ENCODE peak calls at places on chromosomes 6 and 20, in six cellular contexts. C, R, M, N, H and G are unnamed samples.

GRCh38 chr20:36825374-36826104 is 50.4 kb upstream of the TLDC2 start:
- DNase-seq in C (no peak), R (no peak), M (no peak), N (no peak), H (no peak), G (no peak)

GRCh38 chr20:54293526-54293925 is 85.6 kb downstream of the PFDN4 start:
- DNase-seq in C (no peak), R (no peak), M (no peak), N (no peak), H (no peak), G (no peak)

GRCh38 chr6:149210376-149210775 is 107.1 kb upstream of the TAB2 start:
- DNase-seq in C (no peak), R (no peak), M (no peak), N (peak; percentile 29), H (no peak), G (no peak)

GRCh38 chr20:57849126-57849867 is 139.5 kb upstream of the PMEPA1 start:
- DNase-seq in C (peak; percentile 40), R (no peak), M (no peak), N (no peak), H (no peak), G (no peak)

GRCh38 chr20:39849664-39850063 is 839.4 kb downstream of the MAFB start:
- DNase-seq in C (peak; percentile 82), R (no peak), M (peak; percentile 69), N (no peak), H (no peak), G (no peak)

GRCh38 chr6:150579611-150580010 is 20.1 kb upstream of the PLEKHG1 start:
- DNase-seq in C (no peak), R (no peak), M (no peak), N (no peak), H (no peak), G (no peak)

GRCh38 chr20:3563548-3564177 is 92.8 kb downstream of the ATRN start:
- DNase-seq in C (peak; percentile 21), R (peak; percentile 59), M (peak; percentile 28), N (no peak), H (no peak), G (peak; percentile 17)

GRCh38 chr6:45630801-45631200 is 253.1 kb upstream of the SUPT3H start:
- DNase-seq in C (no peak), R (no peak), M (no peak), N (no peak), H (no peak), G (no peak)

GRCh38 chr6:28940294-28940858 is 16.6 kb upstream of the TRIM27 start:
- DNase-seq in C (no peak), R (peak; percentile 59), M (no peak), N (peak; percentile 23), H (peak; percentile 52), G (peak; percentile 66)

GRCh38 chr6:134596191-134596590 is 278.3 kb upstream of the SGK1 start:
- DNase-seq in C (no peak), R (no peak), M (no peak), N (no peak), H (no peak), G (no peak)

GRCh38 chr6:113829702-113830058 is 27.5 kb upstream of the MARCKS start:
- DNase-seq in C (peak; percentile 69), R (no peak), M (no peak), N (no peak), H (no peak), G (peak; percentile 42)

GRCh38 chr6:28742668-28743270 is 181.0 kb downstream of the TRIM27 start:
- DNase-seq in C (no peak), R (no peak), M (no peak), N (no peak), H (peak; percentile 33), G (peak; percentile 73)

GRCh38 chr6:159089909-159090308 is 45.1 kb upstream of the TAGAP start:
- DNase-seq in C (no peak), R (no peak), M (no peak), N (no peak), H (no peak), G (no peak)

GRCh38 chr6:80173411-80173810 is 66.9 kb downstream of the BCKDHB start:
- DNase-seq in C (no peak), R (no peak), M (no peak), N (no peak), H (no peak), G (no peak)

GRCh38 chr6:105209950-105210706 is 30.3 kb upstream of the POPDC3 start:
- DNase-seq in C (peak; percentile 68), R (peak; percentile 70), M (no peak), N (no peak), H (no peak), G (peak; percentile 46)

GRCh38 chr6:90068264-90068663 is 174.0 kb downstream of the GJA10 start:
- DNase-seq in C (no peak), R (peak; percentile 66), M (peak; percentile 54), N (no peak), H (no peak), G (peak; percentile 7)

GRCh38 chr6:84581494-84582259 is 182.7 kb downstream of the TBX18 start:
- DNase-seq in C (peak; percentile 75), R (peak; percentile 20), M (no peak), N (no peak), H (no peak), G (no peak)

GRCh38 chr6:113433506-113433991 is 423.6 kb upstream of the MARCKS start:
- DNase-seq in C (peak; percentile 91), R (no peak), M (no peak), N (no peak), H (no peak), G (no peak)

GRCh38 chr6:162856885-162857284 is 129.1 kb downstream of the PACRG start:
- DNase-seq in C (peak; percentile 55), R (peak; percentile 62), M (peak; percentile 76), N (no peak), H (no peak), G (peak; percentile 45)

GRCh38 chr20:48294196-48294595 is 508.9 kb upstream of the SULF2 start:
- DNase-seq in C (no peak), R (peak; percentile 39), M (no peak), N (no peak), H (no peak), G (no peak)

GRCh38 chr20:46519678-46520077 is 6.3 kb upstream of the ZNF334 start:
- DNase-seq in C (no peak), R (no peak), M (no peak), N (no peak), H (no peak), G (no peak)

GRCh38 chr20:58467572-58468330 is 47.4 kb downstream of the APCDD1L start:
- DNase-seq in C (no peak), R (no peak), M (no peak), N (no peak), H (no peak), G (no peak)

GRCh38 chr6:166489301-166490155 is 97.0 kb downstream of the RAMACL start:
- DNase-seq in C (no peak), R (no peak), M (no peak), N (no peak), H (no peak), G (no peak)

GRCh38 chr20:16615199-16615598 is 42.0 kb upstream of the KIF16B start:
- DNase-seq in C (peak; percentile 63), R (peak; percentile 25), M (no peak), N (no peak), H (no peak), G (peak; percentile 64)

GRCh38 chr6:142871910-142872331 is 73.1 kb downstream of the HIVEP2 start:
- DNase-seq in C (peak; percentile 81), R (peak; percentile 69), M (no peak), N (peak; percentile 30), H (peak; percentile 61), G (peak; percentile 58)

GRCh38 chr6:45419574-45420082 is 41.9 kb upstream of the SUPT3H start:
- DNase-seq in C (no peak), R (peak; percentile 53), M (no peak), N (peak; percentile 46), H (peak; percentile 55), G (peak; percentile 73)